ENCODE peak calls at places on chromosome 17, in nine cellular contexts. T is fibroblast of gingiva, D is AG09309, G is COLO829, Z is brain pericyte, V is NCI-H526 treated with DMSO at 0.1 percent for 48 hours, N is NCI-H510A, S is NCI-H345, R is dorsolateral prefrontal cortex. L is an unnamed sample.

GRCh38 chr17:72826602-72827001 is 265.9 kb downstream of the SLC39A11 start:
- DNase-seq in T (no peak), D (no peak), G (peak), Z (no peak), V (no peak), N (no peak), S (no peak), R (no peak), L (no peak)

GRCh38 chr17:48484850-48485249 is 46.0 kb downstream of the HOXB1 start:
- DNase-seq in T (no peak), D (no peak), G (peak), Z (no peak), V (no peak), N (no peak), S (no peak), R (no peak), L (no peak)

GRCh38 chr17:6757747-6758146 is 1.9 kb downstream of the XAF1 start:
- DNase-seq in T (no peak), D (no peak), G (no peak), Z (no peak), V (no peak), N (no peak), S (no peak), R (no peak), L (no peak)

GRCh38 chr17:79620207-79621038 is 9.6 kb upstream of the RBFOX3 start:
- DNase-seq in T (no peak), D (no peak), G (no peak), Z (no peak), V (no peak), N (no peak), S (no peak), R (no peak), L (no peak)

GRCh38 chr17:37067555-37068111 is 118.9 kb downstream of the AATF start:
- DNase-seq in T (peak), D (peak), G (no peak), Z (no peak), V (no peak), N (no peak), S (no peak), R (no peak), L (no peak)

GRCh38 chr17:45739786-45740185 is 44.3 kb upstream of the CRHR1 start:
- DNase-seq in T (no peak), D (no peak), G (no peak), Z (no peak), V (no peak), N (no peak), S (peak), R (no peak), L (no peak)

GRCh38 chr17:35167666-35168065 is 20.0 kb downstream of the UNC45B start:
- DNase-seq in T (no peak), D (no peak), G (no peak), Z (no peak), V (no peak), N (no peak), S (no peak), R (no peak), L (no peak)

GRCh38 chr17:65103896-65104295 is 33.3 kb upstream of the RGS9 start:
- DNase-seq in T (no peak), D (no peak), G (no peak), Z (no peak), V (no peak), N (no peak), S (no peak), R (no peak), L (no peak)

GRCh38 chr17:65190467-65191095 is 53.4 kb downstream of the RGS9 start:
- DNase-seq in T (no peak), D (no peak), G (no peak), Z (no peak), V (no peak), N (no peak), S (no peak), R (no peak), L (no peak)

GRCh38 chr17:71407972-71408371 is 712.8 kb upstream of the SOX9 start:
- DNase-seq in T (no peak), D (no peak), G (no peak), Z (no peak), V (no peak), N (no peak), S (no peak), R (no peak), L (no peak)

GRCh38 chr17:40139566-40140058 is 725 bp upstream of the CASC3 start:
- DNase-seq in T (no peak), D (no peak), G (no peak), Z (no peak), V (no peak), N (no peak), S (no peak), R (no peak), L (no peak)

GRCh38 chr17:74853048-74853397 is 6.7 kb downstream of the GRIN2C start:
- DNase-seq in T (no peak), D (no peak), G (no peak), Z (no peak), V (no peak), N (no peak), S (no peak), R (no peak), L (no peak)

GRCh38 chr17:16281351-16281750 is 64.3 kb downstream of the PIGL start:
- DNase-seq in T (peak), D (no peak), G (no peak), Z (no peak), V (no peak), N (no peak), S (no peak), R (no peak), L (no peak)

GRCh38 chr17:80105762-80106161 is 4.4 kb downstream of the GAA start:
- DNase-seq in T (no peak), D (no peak), G (no peak), Z (peak), V (no peak), N (no peak), S (peak), R (peak), L (no peak)

GRCh38 chr17:49952912-49953497 is 16.0 kb upstream of the DLX4 start:
- DNase-seq in T (no peak), D (no peak), G (no peak), Z (no peak), V (no peak), N (no peak), S (no peak), R (no peak), L (no peak)

GRCh38 chr17:79622776-79623175 is 11.9 kb upstream of the RBFOX3 start:
- DNase-seq in T (no peak), D (no peak), G (no peak), Z (no peak), V (no peak), N (no peak), S (no peak), R (no peak), L (no peak)

GRCh38 chr17:40179923-40180659 is 2.8 kb downstream of the RAPGEFL1 start:
- DNase-seq in T (no peak), D (no peak), G (no peak), Z (peak), V (no peak), N (no peak), S (no peak), R (no peak), L (no peak)

GRCh38 chr17:40540448-40540847 is 24.8 kb downstream of the CCR7 start:
- DNase-seq in T (no peak), D (no peak), G (no peak), Z (no peak), V (no peak), N (no peak), S (no peak), R (no peak), L (no peak)

GRCh38 chr17:17533901-17534441 is 37.8 kb upstream of the RASD1 start:
- DNase-seq in T (no peak), D (no peak), G (no peak), Z (no peak), V (no peak), N (peak), S (peak), R (no peak), L (no peak)

GRCh38 chr17:34673516-34673915 is 94.1 kb downstream of the TMEM132E start:
- DNase-seq in T (no peak), D (no peak), G (no peak), Z (no peak), V (no peak), N (no peak), S (no peak), R (no peak), L (no peak)

GRCh38 chr17:78379134-78379497 is 667 bp downstream of the PGS1 start:
- DNase-seq in T (peak), D (no peak), G (no peak), Z (no peak), V (no peak), N (no peak), S (no peak), R (no peak), L (no peak)

GRCh38 chr17:71975998-71976649 is 144.7 kb upstream of the SOX9 start:
- DNase-seq in T (peak), D (peak), G (peak), Z (peak), V (no peak), N (no peak), S (no peak), R (peak), L (peak)

GRCh38 chr17:28173071-28173561 is 130.6 kb downstream of the NLK start:
- DNase-seq in T (no peak), D (no peak), G (no peak), Z (no peak), V (no peak), N (peak), S (no peak), R (no peak), L (no peak)

GRCh38 chr17:14306602-14307001 is 5.7 kb downstream of the HS3ST3B1 start:
- DNase-seq in T (no peak), D (no peak), G (no peak), Z (no peak), V (no peak), N (no peak), S (no peak), R (no peak), L (no peak)